ENCODE peak calls at places on chromosomes 4 and X, in four cellular contexts. One of them, this sample, is unnamed.

GRCh38 chrX:114841051-114841450 is 176.4 kb downstream of the IL13RA2 start:
- DNase-seq in CD8-positive, alpha-beta memory T cell: no peak
- DNase-seq in breast epithelium: no peak
- DNase-seq in pancreas: no peak
- DNase-seq in this sample: no peak

GRCh38 chr4:10123227-10124101 is 6.9 kb upstream of the WDR1 start:
- DNase-seq in pancreas: no peak
- DNase-seq in breast epithelium: no peak
- DNase-seq in CD8-positive, alpha-beta memory T cell: peak; percentile 43
- DNase-seq in this sample: no peak

GRCh38 chr4:187993827-187994226 is 1.7 kb upstream of the ZFP42 start:
- DNase-seq in pancreas: no peak
- DNase-seq in CD8-positive, alpha-beta memory T cell: no peak
- DNase-seq in breast epithelium: no peak
- DNase-seq in this sample: no peak

GRCh38 chr4:142231787-142232186 is 595.4 kb downstream of the IL15 start:
- DNase-seq in breast epithelium: no peak
- DNase-seq in CD8-positive, alpha-beta memory T cell: no peak
- DNase-seq in pancreas: no peak
- DNase-seq in this sample: no peak

GRCh38 chrX:53321216-53321942 is 40.0 kb upstream of the IQSEC2 start:
- DNase-seq in pancreas: peak; percentile 24
- DNase-seq in CD8-positive, alpha-beta memory T cell: no peak
- DNase-seq in breast epithelium: no peak
- DNase-seq in this sample: no peak

GRCh38 chr4:182929296-182929695 is 12.1 kb upstream of the DCTD start:
- DNase-seq in pancreas: no peak
- DNase-seq in CD8-positive, alpha-beta memory T cell: no peak
- DNase-seq in breast epithelium: no peak
- DNase-seq in this sample: no peak

GRCh38 chr4:109406337-109406931 is 27.2 kb upstream of the SEC24B start:
- DNase-seq in CD8-positive, alpha-beta memory T cell: peak; percentile 45
- DNase-seq in pancreas: peak; percentile 24
- DNase-seq in breast epithelium: no peak
- DNase-seq in this sample: peak; percentile 56

GRCh38 chr4:33954759-33955158 is 2289.6 kb downstream of the ARAP2 start:
- DNase-seq in CD8-positive, alpha-beta memory T cell: no peak
- DNase-seq in pancreas: no peak
- DNase-seq in breast epithelium: no peak
- DNase-seq in this sample: no peak

GRCh38 chr4:165784672-165785071 is 88.4 kb upstream of the TLL1 start:
- DNase-seq in breast epithelium: no peak
- DNase-seq in CD8-positive, alpha-beta memory T cell: no peak
- DNase-seq in pancreas: no peak
- DNase-seq in this sample: no peak

GRCh38 chr4:109786846-109787245 is 15.0 kb downstream of the CFI start:
- DNase-seq in breast epithelium: no peak
- DNase-seq in pancreas: no peak
- DNase-seq in CD8-positive, alpha-beta memory T cell: no peak
- DNase-seq in this sample: no peak

GRCh38 chrX:136779346-136779781 is 1.4 kb downstream of the ARHGEF6 start:
- DNase-seq in breast epithelium: no peak
- DNase-seq in CD8-positive, alpha-beta memory T cell: peak; percentile 45
- DNase-seq in pancreas: no peak
- DNase-seq in this sample: no peak

GRCh38 chrX:49291615-49292337 is 11.7 kb upstream of the GAGE10 start:
- DNase-seq in pancreas: peak; percentile 65
- DNase-seq in breast epithelium: no peak
- DNase-seq in CD8-positive, alpha-beta memory T cell: peak; percentile 51
- DNase-seq in this sample: no peak

GRCh38 chr4:142741995-142742394 is 104.1 kb downstream of the INPP4B start:
- DNase-seq in CD8-positive, alpha-beta memory T cell: no peak
- DNase-seq in pancreas: no peak
- DNase-seq in breast epithelium: no peak
- DNase-seq in this sample: no peak

GRCh38 chr4:81827568-81828202 is 356.0 kb upstream of the RASGEF1B start:
- DNase-seq in breast epithelium: no peak
- DNase-seq in pancreas: no peak
- DNase-seq in CD8-positive, alpha-beta memory T cell: no peak
- DNase-seq in this sample: no peak

GRCh38 chr4:34181311-34181808 is 2063.0 kb downstream of the ARAP2 start:
- DNase-seq in CD8-positive, alpha-beta memory T cell: no peak
- DNase-seq in pancreas: no peak
- DNase-seq in breast epithelium: no peak
- DNase-seq in this sample: no peak

GRCh38 chrX:151762802-151763201 is 28.3 kb downstream of the CNGA2 start:
- DNase-seq in breast epithelium: no peak
- DNase-seq in CD8-positive, alpha-beta memory T cell: no peak
- DNase-seq in pancreas: no peak
- DNase-seq in this sample: no peak

GRCh38 chr4:177339794-177340374 is 30.2 kb downstream of the NEIL3 start:
- DNase-seq in pancreas: no peak
- DNase-seq in CD8-positive, alpha-beta memory T cell: peak; percentile 13
- DNase-seq in breast epithelium: no peak
- DNase-seq in this sample: no peak

GRCh38 chr4:182369211-182369610 is 126.0 kb downstream of the TENM3 start:
- DNase-seq in CD8-positive, alpha-beta memory T cell: no peak
- DNase-seq in breast epithelium: no peak
- DNase-seq in pancreas: no peak
- DNase-seq in this sample: no peak

GRCh38 chrX:154457491-154458115 is 478 bp upstream of the PLXNA3 start:
- DNase-seq in CD8-positive, alpha-beta memory T cell: peak; percentile 73
- DNase-seq in breast epithelium: no peak
- DNase-seq in pancreas: peak; percentile 37
- DNase-seq in this sample: no peak

GRCh38 chr4:2296621-2297601 is 35.0 kb upstream of the MXD4 start:
- DNase-seq in breast epithelium: peak; percentile 30
- DNase-seq in pancreas: no peak
- DNase-seq in CD8-positive, alpha-beta memory T cell: peak; percentile 71
- DNase-seq in this sample: no peak

GRCh38 chrX:136146614-136147319 is 566 bp upstream of the FHL1 start:
- DNase-seq in CD8-positive, alpha-beta memory T cell: no peak
- DNase-seq in pancreas: no peak
- DNase-seq in breast epithelium: no peak
- DNase-seq in this sample: no peak

GRCh38 chr4:109302366-109303140 is at the start of gene COL25A1:
- DNase-seq in CD8-positive, alpha-beta memory T cell: peak; percentile 52
- DNase-seq in pancreas: peak; percentile 37
- DNase-seq in breast epithelium: no peak
- DNase-seq in this sample: no peak

GRCh38 chr4:187236491-187236890 is 512.8 kb upstream of the FAT1 start:
- DNase-seq in CD8-positive, alpha-beta memory T cell: no peak
- DNase-seq in breast epithelium: no peak
- DNase-seq in pancreas: no peak
- DNase-seq in this sample: no peak

GRCh38 chrX:39907964-39908616 is 189.7 kb downstream of the BCOR start:
- DNase-seq in CD8-positive, alpha-beta memory T cell: no peak
- DNase-seq in breast epithelium: no peak
- DNase-seq in pancreas: peak; percentile 49
- DNase-seq in this sample: no peak

GRCh38 chr4:142974331-142974730 is 128.2 kb upstream of the INPP4B start:
- DNase-seq in breast epithelium: no peak
- DNase-seq in CD8-positive, alpha-beta memory T cell: no peak
- DNase-seq in pancreas: no peak
- DNase-seq in this sample: no peak

GRCh38 chrX:68018248-68019203 is 414.8 kb downstream of the OPHN1 start:
- DNase-seq in breast epithelium: no peak
- DNase-seq in CD8-positive, alpha-beta memory T cell: no peak
- DNase-seq in pancreas: no peak
- DNase-seq in this sample: peak; percentile 40

GRCh38 chr4:81631958-81632439 is 160.3 kb upstream of the RASGEF1B start:
- DNase-seq in pancreas: no peak
- DNase-seq in breast epithelium: no peak
- DNase-seq in CD8-positive, alpha-beta memory T cell: no peak
- DNase-seq in this sample: no peak

GRCh38 chrX:36867143-36867542 is 141.0 kb upstream of the FAM47C start:
- DNase-seq in pancreas: no peak
- DNase-seq in CD8-positive, alpha-beta memory T cell: no peak
- DNase-seq in breast epithelium: no peak
- DNase-seq in this sample: no peak

GRCh38 chrX:28586291-28586690 is 955 bp upstream of the IL1RAPL1 start:
- DNase-seq in pancreas: no peak
- DNase-seq in CD8-positive, alpha-beta memory T cell: no peak
- DNase-seq in breast epithelium: no peak
- DNase-seq in this sample: no peak

GRCh38 chr4:3041192-3042142 is 32.9 kb downstream of the HTT-AS start:
- DNase-seq in CD8-positive, alpha-beta memory T cell: peak; percentile 35
- DNase-seq in breast epithelium: peak; percentile 69
- DNase-seq in pancreas: peak; percentile 17
- DNase-seq in this sample: no peak

GRCh38 chr4:22554670-22555069 is 38.8 kb upstream of the ADGRA3 start:
- DNase-seq in pancreas: no peak
- DNase-seq in CD8-positive, alpha-beta memory T cell: no peak
- DNase-seq in breast epithelium: no peak
- DNase-seq in this sample: no peak

GRCh38 chr4:152640058-152640921 is 39.5 kb downstream of the TMEM154 start:
- DNase-seq in breast epithelium: no peak
- DNase-seq in CD8-positive, alpha-beta memory T cell: peak; percentile 29
- DNase-seq in pancreas: peak; percentile 19
- DNase-seq in this sample: peak; percentile 64

GRCh38 chr4:118353452-118353851 is 649 bp upstream of the PRSS12 start:
- DNase-seq in CD8-positive, alpha-beta memory T cell: no peak
- DNase-seq in breast epithelium: no peak
- DNase-seq in pancreas: no peak
- DNase-seq in this sample: no peak

GRCh38 chr4:118352843-118353373 is at the start of gene PRSS12:
- DNase-seq in breast epithelium: peak; percentile 68
- DNase-seq in pancreas: peak; percentile 87
- DNase-seq in CD8-positive, alpha-beta memory T cell: peak; percentile 41
- DNase-seq in this sample: no peak

GRCh38 chr4:118350961-118351360 is 1.8 kb downstream of the PRSS12 start:
- DNase-seq in breast epithelium: no peak
- DNase-seq in pancreas: no peak
- DNase-seq in CD8-positive, alpha-beta memory T cell: no peak
- DNase-seq in this sample: no peak

GRCh38 chr4:118354913-118355312 is 2.1 kb upstream of the PRSS12 start:
- DNase-seq in CD8-positive, alpha-beta memory T cell: no peak
- DNase-seq in pancreas: no peak
- DNase-seq in breast epithelium: no peak
- DNase-seq in this sample: no peak

DNA sequence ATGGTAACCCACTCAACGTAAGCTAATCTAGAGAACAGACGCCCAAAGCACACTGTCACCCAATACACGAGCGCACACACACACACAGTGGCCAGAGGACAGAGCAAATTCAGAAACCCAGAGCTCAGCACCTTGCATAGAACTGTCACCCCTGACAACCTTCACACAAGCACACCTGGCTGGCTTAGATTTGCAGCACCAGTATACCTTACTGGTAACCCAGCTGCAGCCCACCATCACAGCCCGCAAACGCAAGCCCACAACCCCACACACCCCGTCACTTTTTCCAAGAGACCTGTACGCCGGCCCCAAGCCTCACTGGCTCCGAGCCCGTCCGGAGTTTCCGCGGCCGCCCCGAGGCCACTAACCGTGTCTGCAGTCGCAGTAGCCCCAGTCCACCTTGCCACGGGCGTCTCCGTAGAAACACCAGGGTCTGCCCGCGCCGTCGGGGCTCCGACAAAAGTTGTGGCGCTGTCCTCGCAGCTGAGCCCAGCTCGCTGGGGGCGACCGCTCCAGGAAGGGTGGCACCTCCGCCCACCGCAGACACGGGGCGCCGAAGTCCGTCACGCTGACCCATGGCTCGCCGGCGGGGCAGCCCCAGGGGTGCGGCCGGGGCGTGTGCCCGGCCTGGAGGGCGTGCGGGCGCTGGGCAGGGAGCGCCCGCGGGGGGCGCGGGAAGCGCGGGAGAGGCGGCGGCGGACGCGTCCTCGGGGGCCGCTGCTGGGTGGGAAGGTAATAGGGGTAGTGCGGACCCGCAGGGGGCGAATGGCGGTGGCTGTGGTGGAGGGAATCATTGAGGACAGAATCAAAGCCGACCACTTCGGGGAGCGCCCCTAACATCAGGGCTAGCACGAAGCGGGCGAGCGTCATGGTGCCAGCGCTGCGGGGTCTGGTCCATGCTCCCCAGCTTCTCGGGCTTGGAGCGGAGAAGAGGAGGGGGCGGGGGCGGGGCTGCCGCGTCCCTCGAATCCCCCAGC is 664 bp downstream of the PRSS12 start:
- DNase-seq in CD8-positive, alpha-beta memory T cell: peak; percentile 7
- DNase-seq in breast epithelium: peak; percentile 58
- DNase-seq in pancreas: peak; percentile 65
- DNase-seq in this sample: no peak
- H3K4me3 ChIP-seq in CD8-positive, alpha-beta memory T cell: no peak overlapping the region
- H3K4me3 ChIP-seq in breast epithelium: peak overlapping the region; percentile 71
- H3K4me3 ChIP-seq in pancreas: peak overlapping the region; percentile 54
- H3K4me3 ChIP-seq in this sample: peak overlapping the region; percentile 29

DNA sequence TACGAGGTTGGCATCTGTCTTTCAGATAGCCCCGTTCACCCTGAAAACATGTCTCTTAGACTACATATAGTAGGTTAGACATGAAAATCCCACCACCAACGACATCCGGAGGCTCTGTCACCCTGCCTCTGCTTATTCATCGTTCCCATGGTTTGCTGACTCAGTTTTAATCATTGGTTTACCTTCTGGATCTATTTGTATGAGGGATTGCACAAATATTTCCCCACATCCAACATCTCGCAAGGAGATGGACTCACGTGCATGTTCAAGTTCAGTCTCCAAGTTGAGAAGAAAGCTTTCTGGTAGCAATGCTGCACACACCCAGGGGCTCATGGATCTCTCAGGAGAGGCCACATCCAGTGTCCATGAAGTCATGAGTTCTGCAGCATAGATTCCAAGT is 10.8 kb downstream of the CETN2 start:
- DNase-seq in breast epithelium: no peak
- DNase-seq in pancreas: no peak
- DNase-seq in CD8-positive, alpha-beta memory T cell: no peak
- DNase-seq in this sample: no peak
- H3K4me3 ChIP-seq in breast epithelium: no peak overlapping the region
- H3K4me3 ChIP-seq in pancreas: no peak overlapping the region
- H3K4me3 ChIP-seq in CD8-positive, alpha-beta memory T cell: no peak overlapping the region
- H3K4me3 ChIP-seq in this sample: no peak overlapping the region

GRCh38 chrX:70969635-70970481 is 39.0 kb upstream of the SLC7A3 start:
- DNase-seq in pancreas: no peak
- DNase-seq in CD8-positive, alpha-beta memory T cell: no peak
- DNase-seq in breast epithelium: no peak
- DNase-seq in this sample: no peak
- H3K4me3 ChIP-seq in pancreas: no peak overlapping the region
- H3K4me3 ChIP-seq in CD8-positive, alpha-beta memory T cell: no peak overlapping the region
- H3K4me3 ChIP-seq in breast epithelium: no peak overlapping the region
- H3K4me3 ChIP-seq in this sample: no peak overlapping the region

GRCh38 chr4:18777190-18777589 is 755.6 kb upstream of the LCORL start:
- DNase-seq in breast epithelium: no peak
- DNase-seq in pancreas: no peak
- DNase-seq in CD8-positive, alpha-beta memory T cell: no peak
- DNase-seq in this sample: no peak
- H3K4me3 ChIP-seq in breast epithelium: no peak overlapping the region
- H3K4me3 ChIP-seq in pancreas: no peak overlapping the region
- H3K4me3 ChIP-seq in CD8-positive, alpha-beta memory T cell: no peak overlapping the region
- H3K4me3 ChIP-seq in this sample: no peak overlapping the region

This sample was measured in LNCaP clone FGC.